ENCODE peak calls at places on chromosomes 7 and 10, in seven cellular contexts. M is SK-N-SH, S is H1, F is HCT116, T is K562, P is HepG2, L is GM12878. D is an unnamed sample.

GRCh38 chr10:76205361-76205760 is 773.9 kb downstream of the LRMDA start:
- DNase-seq in T (no peak), L (no peak), P (no peak), S (no peak), M (no peak), F (no peak), D (no peak)

GRCh38 chr10:24114561-24114960 is 94.4 kb upstream of the KIAA1217 start:
- DNase-seq in L (no peak), S (no peak), F (no peak), P (no peak), T (no peak), M (peak), D (no peak)

GRCh38 chr10:72692057-72692891 is at the start of gene MCU:
- DNase-seq in L (no peak), P (no peak), M (peak), T (peak), S (peak), F (no peak), D (no peak)

GRCh38 chr10:70893227-70894006 is 5.1 kb upstream of the PCBD1 start:
- DNase-seq in S (no peak), M (no peak), F (no peak), L (no peak), T (no peak), P (no peak), D (no peak)

GRCh38 chr7:137992738-137993394 is 9.0 kb downstream of the CREB3L2 start:
- DNase-seq in S (no peak), P (peak), F (no peak), T (peak), L (no peak), M (no peak), D (no peak)

GRCh38 chr7:154744226-154744860 is 258.6 kb downstream of the PAXIP1 start:
- DNase-seq in T (peak), M (peak), P (no peak), L (no peak), F (no peak), S (peak), D (peak)

GRCh38 chr7:157136372-157136771 is 2.4 kb upstream of the UBE3C start:
- DNase-seq in L (no peak), S (no peak), M (no peak), T (no peak), P (peak), F (no peak), D (no peak)

GRCh38 chr7:105016083-105017075 is 2.4 kb downstream of the KMT2E start:
- DNase-seq in S (no peak), T (no peak), F (no peak), P (no peak), M (no peak), L (no peak), D (no peak)

GRCh38 chr7:92682324-92682723 is 92.1 kb upstream of the FAM133B start:
- DNase-seq in F (no peak), T (no peak), P (peak), M (no peak), L (no peak), S (no peak), D (no peak)

GRCh38 chr7:91082854-91083495 is 181.3 kb upstream of the FZD1 start:
- DNase-seq in T (no peak), P (no peak), M (peak), L (no peak), S (no peak), F (no peak), D (no peak)

GRCh38 chr7:9097565-9098060 is 664.2 kb downstream of the NXPH1 start:
- DNase-seq in M (no peak), P (no peak), T (no peak), F (no peak), L (no peak), S (no peak), D (no peak)

GRCh38 chr7:64686493-64687184 is 20.7 kb downstream of the ZNF107 start:
- DNase-seq in F (no peak), L (no peak), P (peak), T (no peak), S (no peak), M (no peak), D (no peak)

GRCh38 chr10:97075961-97076525 is 109.7 kb downstream of the SLIT1 start:
- DNase-seq in F (no peak), S (no peak), L (no peak), P (no peak), T (no peak), M (peak), D (no peak)

DNA sequence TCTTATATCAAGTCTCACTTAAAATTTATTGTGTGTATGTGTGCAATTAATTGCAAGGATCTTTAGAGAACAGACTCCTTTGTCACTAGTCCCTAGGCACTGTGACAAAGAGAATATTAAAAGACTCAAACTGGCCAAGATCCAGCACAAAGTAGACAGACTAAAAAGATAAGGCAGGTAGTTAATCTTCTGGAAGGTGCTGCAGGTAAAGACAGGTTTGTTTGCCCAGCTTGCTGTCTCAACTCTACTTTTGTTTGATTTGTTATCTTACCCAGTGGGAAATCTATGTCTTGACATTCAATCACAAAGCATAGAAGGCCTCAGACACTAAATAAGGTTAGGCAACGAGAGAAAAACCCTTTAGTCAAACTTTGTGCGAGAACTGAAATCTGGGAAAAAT is 807.9 kb upstream of the LRRN3 start:
- DNase-seq in T (no peak), P (no peak), L (no peak), M (no peak), F (no peak), S (no peak), D (no peak)
- TF ChIP-seq SIN3A in T (no peak), P (no peak), L (no peak), M (no peak), F (no peak), S (no peak), D (no peak)

DNA sequence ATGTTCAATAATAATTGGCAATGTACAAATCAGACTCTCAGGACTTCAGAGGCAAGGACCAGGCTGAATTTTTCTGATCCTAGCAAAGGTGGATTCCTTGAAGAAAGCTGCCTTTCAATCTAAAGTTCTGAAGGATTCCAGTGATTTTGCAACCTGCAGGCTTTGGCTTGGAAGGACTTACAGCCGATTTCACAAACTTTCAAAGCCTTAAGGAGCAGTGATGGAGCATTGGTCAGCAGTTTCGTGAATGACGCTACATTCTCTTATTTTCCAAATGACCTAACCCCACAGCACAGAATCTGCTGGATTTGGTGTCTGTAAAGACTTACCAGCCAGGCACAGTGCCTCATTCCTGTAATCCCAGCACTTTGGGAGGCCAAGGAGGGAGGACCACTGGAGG is 167.5 kb downstream of the ARHGAP12 start:
- DNase-seq in M (no peak), T (no peak), P (no peak), S (no peak), L (no peak), F (no peak), D (no peak)
- H3K27ac ChIP-seq in M (peak), T (no peak), P (no peak), S (no peak), L (no peak), F (no peak), D (peak)

GRCh38 chr7:127832592-127832991 is 180.6 kb downstream of the SND1 start:
- DNase-seq in S (no peak), F (no peak), L (no peak), T (no peak), P (no peak), M (no peak), D (no peak)

GRCh38 chr7:127831312-127832212 is 179.6 kb downstream of the SND1 start:
- DNase-seq in S (no peak), P (no peak), L (no peak), M (peak), T (no peak), F (no peak), D (no peak)

GRCh38 chr7:127833641-127834040 is 181.6 kb downstream of the SND1 start:
- DNase-seq in L (no peak), M (no peak), T (no peak), S (no peak), F (no peak), P (no peak), D (no peak)

GRCh38 chr7:127824682-127825081 is 172.7 kb downstream of the SND1 start:
- DNase-seq in T (no peak), P (peak), S (no peak), M (no peak), L (no peak), F (no peak), D (no peak)

GRCh38 chr7:127828843-127829502 is 177.0 kb downstream of the SND1 start:
- DNase-seq in L (no peak), P (no peak), T (no peak), F (no peak), S (no peak), M (no peak), D (no peak)
- TF ChIP-seq SIN3A in L (no peak), P (no peak), T (no peak), F (no peak), S (no peak), M (no peak), D (no peak)

GRCh38 chr10:69475433-69475830 is 24.2 kb downstream of the TSPAN15 start:
- DNase-seq in T (no peak), L (no peak), P (no peak), S (no peak), M (no peak), F (no peak), D (no peak)

GRCh38 chr10:69472544-69472943 is 21.3 kb downstream of the TSPAN15 start:
- DNase-seq in T (no peak), P (no peak), F (no peak), S (no peak), L (no peak), M (no peak), D (no peak)

GRCh38 chr10:69474688-69475432 is 23.6 kb downstream of the TSPAN15 start:
- DNase-seq in M (no peak), S (no peak), F (no peak), L (no peak), T (no peak), P (no peak), D (no peak)

GRCh38 chr10:69472142-69472541 is 20.9 kb downstream of the TSPAN15 start:
- DNase-seq in P (no peak), T (no peak), S (no peak), M (no peak), L (no peak), F (no peak), D (no peak)

GRCh38 chr10:69473304-69473985 is 22.2 kb downstream of the TSPAN15 start:
- DNase-seq in M (no peak), P (no peak), L (no peak), S (no peak), F (no peak), T (no peak), D (no peak)
- H3K27ac ChIP-seq in M (no peak), P (no peak), L (no peak), S (no peak), F (no peak), T (no peak), D (no peak)

D was measured in Panc1.